ENCODE peak calls at places on chromosomes 13 and 19, in ten cellular contexts. T is heart right ventricle, S is colonic mucosa, M is neural crest cell, G is A673, W is progenitor cell of endocrine pancreas, Q is fibroblast of the aortic adventitia, X is breast epithelium, V is mammary epithelial cell, Y is keratinocyte. N is an unnamed sample.

GRCh38 chr13:114130708-114131580 is 1.5 kb downstream of the RASA3 start:
- DNase-seq in T (peak; percentile 53), S (peak; percentile 47), M (no peak), G (peak; percentile 98), W (no peak), Q (peak; percentile 80), X (no peak), V (peak; percentile 73), Y (no peak), N (peak; percentile 96)

GRCh38 chr13:73290844-73291243 is 232.0 kb downstream of the KLF5 start:
- DNase-seq in T (no peak), S (no peak), M (no peak), G (no peak), W (no peak), Q (no peak), X (no peak), V (no peak), Y (no peak), N (no peak)

GRCh38 chr19:5137114-5137513 is 168.2 kb downstream of the KDM4B start:
- DNase-seq in T (no peak), S (no peak), M (no peak), G (no peak), W (no peak), Q (no peak), X (no peak), V (no peak), Y (no peak), N (no peak)

GRCh38 chr19:14127176-14127575 is 9.2 kb downstream of the ASF1B start:
- DNase-seq in T (peak; percentile 41), S (no peak), M (no peak), G (no peak), W (no peak), Q (no peak), X (no peak), V (no peak), Y (no peak), N (no peak)

GRCh38 chr13:66200555-66200954 is 1029.6 kb downstream of the PCDH9 start:
- DNase-seq in T (no peak), S (no peak), M (no peak), G (no peak), W (no peak), Q (peak; percentile 13), X (no peak), V (no peak), Y (no peak), N (peak; percentile 15)

GRCh38 chr19:31266731-31267130 is 82.5 kb downstream of the TSHZ3 start:
- DNase-seq in T (no peak), S (no peak), M (no peak), G (no peak), W (no peak), Q (no peak), X (no peak), V (no peak), Y (no peak), N (no peak)

GRCh38 chr13:44243198-44243852 is 130.3 kb upstream of the SERP2 start:
- DNase-seq in T (peak; percentile 57), S (no peak), M (peak; percentile 9), G (peak; percentile 26), W (no peak), Q (peak; percentile 57), X (no peak), V (peak; percentile 78), Y (peak; percentile 36), N (peak; percentile 3)

GRCh38 chr19:5172859-5173577 is 167.6 kb downstream of the PTPRS start:
- DNase-seq in T (no peak), S (no peak), M (no peak), G (peak; percentile 79), W (no peak), Q (peak; percentile 98), X (no peak), V (peak; percentile 99), Y (peak; percentile 91), N (peak; percentile 100)

GRCh38 chr19:32318884-32319520 is 26.4 kb upstream of the ZNF507 start:
- DNase-seq in T (no peak), S (no peak), M (peak; percentile 35), G (peak; percentile 44), W (no peak), Q (no peak), X (no peak), V (no peak), Y (no peak), N (no peak)

GRCh38 chr19:46346821-46347571 is at the start of gene PPP5C:
- DNase-seq in T (peak; percentile 90), S (peak; percentile 91), M (peak; percentile 87), G (peak; percentile 98), W (peak; percentile 92), Q (peak; percentile 87), X (peak; percentile 90), V (peak; percentile 88), Y (no peak), N (peak; percentile 90)
- TF ChIP-seq CTCF in T (peak; percentile 59), S (peak; percentile 68), M (peak; percentile 78), G (peak; percentile 99), W (peak; percentile 77), Q (peak; percentile 88), X (peak; percentile 35), V (peak; percentile 88), Y (peak; percentile 99), N (peak; percentile 86)

DNA sequence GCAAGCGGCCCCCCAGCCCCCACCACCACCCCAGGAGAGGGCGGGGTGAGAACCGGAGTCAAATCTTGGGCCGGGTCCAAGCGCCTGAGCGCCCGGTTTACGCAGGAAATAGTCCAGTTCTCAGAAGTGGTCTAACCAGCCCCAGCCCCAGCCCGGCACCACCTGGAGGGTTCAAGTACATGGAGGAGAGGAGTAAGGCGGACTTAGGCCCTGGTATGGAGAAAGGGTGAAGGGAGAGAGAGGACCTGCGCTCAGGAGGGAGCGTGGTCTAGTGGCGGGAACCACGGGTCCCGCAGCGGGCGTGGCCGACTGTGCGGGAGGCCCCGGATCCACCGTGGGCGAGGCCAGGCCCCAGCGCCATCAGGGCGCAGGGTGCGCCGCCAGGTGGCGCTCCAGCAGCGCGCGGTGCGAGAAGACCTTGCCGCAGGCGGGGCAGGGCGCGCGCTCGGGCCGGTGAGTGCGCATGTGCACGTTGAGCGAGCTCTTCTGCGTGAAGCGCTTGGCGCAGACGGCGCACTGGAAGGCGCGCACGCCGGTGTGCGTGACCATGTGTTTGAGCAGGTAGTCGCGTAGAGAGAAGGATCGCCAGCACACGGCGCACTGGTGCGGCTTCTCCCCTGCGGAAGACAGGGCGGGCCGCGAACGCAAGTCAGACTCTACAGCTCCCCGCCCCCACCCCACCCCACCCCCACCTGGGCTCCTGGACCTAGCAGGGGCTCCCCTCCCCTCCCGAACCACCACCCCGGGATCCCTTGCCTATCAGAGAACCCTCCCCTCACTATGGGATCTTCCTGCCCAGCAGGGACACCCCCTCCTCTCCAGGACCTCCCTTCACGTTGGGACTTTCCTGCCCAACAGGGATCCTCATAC is 2.1 kb upstream of the SLC27A5 start:
- DNase-seq in T (peak; percentile 77), S (peak; percentile 93), M (peak; percentile 92), G (peak; percentile 97), W (peak; percentile 94), Q (peak; percentile 83), X (peak; percentile 91), V (peak; percentile 44), Y (peak; percentile 82), N (peak; percentile 42)
- TF ChIP-seq CTCF in T (peak; percentile 79), S (peak; percentile 96), M (peak; percentile 96), G (peak; percentile 87), W (peak; percentile 98), Q (peak; percentile 68), X (peak; percentile 74), V (peak; percentile 56), Y (peak; percentile 89), N (peak; percentile 89)

GRCh38 chr13:38868399-38868798 is 122.2 kb downstream of the STOML3 start:
- DNase-seq in T (no peak), S (no peak), M (no peak), G (no peak), W (no peak), Q (no peak), X (no peak), V (no peak), Y (no peak), N (no peak)

GRCh38 chr13:38862443-38862842 is 128.2 kb downstream of the STOML3 start:
- DNase-seq in T (no peak), S (no peak), M (no peak), G (no peak), W (no peak), Q (no peak), X (no peak), V (no peak), Y (no peak), N (no peak)

GRCh38 chr13:38868870-38869269 is 121.8 kb downstream of the STOML3 start:
- DNase-seq in T (no peak), S (no peak), M (no peak), G (no peak), W (peak; percentile 12), Q (no peak), X (no peak), V (no peak), Y (no peak), N (no peak)

GRCh38 chr13:38863536-38863935 is 127.1 kb downstream of the STOML3 start:
- DNase-seq in T (no peak), S (no peak), M (no peak), G (no peak), W (no peak), Q (no peak), X (no peak), V (no peak), Y (no peak), N (no peak)

GRCh38 chr13:38866649-38867048 is 124.0 kb downstream of the STOML3 start:
- DNase-seq in T (no peak), S (no peak), M (no peak), G (peak; percentile 19), W (no peak), Q (no peak), X (no peak), V (peak; percentile 23), Y (no peak), N (no peak)
- TF ChIP-seq CTCF in T (no peak), S (no peak), M (no peak), G (peak; percentile 13), W (no peak), Q (no peak), X (no peak), V (no peak), Y (no peak), N (no peak)

GRCh38 chr19:46371371-46371901 is 24.5 kb downstream of the PPP5C start:
- DNase-seq in T (no peak), S (no peak), M (no peak), G (no peak), W (no peak), Q (no peak), X (peak; percentile 45), V (peak; percentile 27), Y (no peak), N (no peak)
- TF ChIP-seq CTCF in T (no peak), S (no peak), M (no peak), G (no peak), W (no peak), Q (no peak), X (no peak), V (no peak), Y (no peak), N (no peak)